ENCODE peak calls at places on chromosomes 1 and 21, in ten cellular contexts. S is Caki2; Y is amniotic epithelial cell; L is nucleus accumbens; U is aorta; D is globus pallidus; Z is adrenal gland; B is OCI-LY7; E is EL; Q is stimulated activated CD4-positive, alpha-beta T cell treated with anti-CD3 and anti-CD28 coated beads, TNF-alpha, amount 100 ng/mL, for 1 hour. M is an unnamed sample.

GRCh38 chr21:39334611-39335010 is 14.3 kb downstream of the HMGN1 start:
- DNase-seq in E (no peak), L (no peak), U (no peak), B (no peak), D (no peak), S (no peak), Z (no peak), Y (no peak), Q (no peak), M (no peak)

GRCh38 chr1:46133181-46133658 is 791 bp upstream of the PIK3R3 start:
- DNase-seq in Z (no peak), B (peak), L (no peak), Q (no peak), U (no peak), S (no peak), E (no peak), Y (no peak), D (no peak), M (no peak)

GRCh38 chr21:34536820-34537219 is 24.8 kb upstream of the KCNE1 start:
- DNase-seq in B (no peak), Z (peak), Q (no peak), U (no peak), S (no peak), D (no peak), Y (peak), L (no peak), E (peak), M (no peak)

GRCh38 chr1:201930803-201931202 is 15.5 kb downstream of the LMOD1 start:
- DNase-seq in Y (no peak), U (no peak), S (no peak), D (no peak), Q (no peak), B (no peak), E (no peak), Z (no peak), L (no peak), M (no peak)

GRCh38 chr1:52238474-52238873 is 96.6 kb downstream of the ZFYVE9 start:
- DNase-seq in B (no peak), E (peak), Z (no peak), L (no peak), S (no peak), Q (no peak), Y (peak), D (no peak), U (no peak), M (no peak)

GRCh38 chr1:202143768-202144509 is 598 bp downstream of the ARL8A start:
- DNase-seq in S (no peak), E (peak), Q (no peak), Y (no peak), Z (peak), B (peak), D (no peak), U (peak), L (peak), M (no peak)

GRCh38 chr1:235047331-235047871 is 81.2 kb downstream of the TOMM20 start:
- DNase-seq in L (no peak), B (peak), D (no peak), Z (no peak), E (no peak), U (peak), Q (no peak), S (no peak), Y (no peak), M (no peak)

GRCh38 chr1:93426183-93426582 is 21.7 kb upstream of the FNBP1L start:
- DNase-seq in Y (no peak), U (no peak), Z (no peak), L (no peak), B (no peak), D (no peak), E (no peak), Q (no peak), S (no peak), M (no peak)

GRCh38 chr1:29713857-29714256 is 477.5 kb downstream of the PTPRU start:
- DNase-seq in Z (no peak), S (no peak), E (no peak), D (no peak), B (no peak), U (no peak), Q (no peak), Y (peak), L (no peak), M (no peak)

GRCh38 chr21:35840197-35840799 is 220.0 kb downstream of the SETD4 start:
- DNase-seq in U (peak), L (no peak), D (peak), Y (peak), Q (no peak), S (peak), B (peak), Z (peak), E (peak), M (peak)

GRCh38 chr1:109789771-109790170 is 26.0 kb upstream of the EPS8L3 start:
- DNase-seq in Q (no peak), Z (no peak), D (no peak), S (no peak), L (no peak), B (no peak), U (no peak), E (no peak), Y (no peak), M (no peak)

GRCh38 chr1:194176212-194176611 is 989.8 kb upstream of the B3GALT2 start:
- DNase-seq in B (no peak), Y (no peak), L (no peak), U (no peak), Z (no peak), S (no peak), D (no peak), E (no peak), Q (no peak), M (no peak)

GRCh38 chr21:46056450-46056903 is 41.4 kb upstream of the COL6A2 start:
- DNase-seq in B (no peak), D (no peak), Q (no peak), Y (peak), L (no peak), S (no peak), Z (peak), U (peak), E (peak), M (peak)

GRCh38 chr1:28123461-28123961 is 35.1 kb upstream of the EYA3 start:
- DNase-seq in D (peak), L (no peak), S (no peak), E (peak), Z (no peak), Q (no peak), Y (peak), B (no peak), U (no peak), M (no peak)

GRCh38 chr1:11134352-11135266 is 34.9 kb upstream of the EXOSC10 start:
- DNase-seq in Q (no peak), U (no peak), Z (peak), Y (no peak), L (no peak), D (no peak), S (peak), E (peak), B (no peak), M (peak)

GRCh38 chr1:19981507-19982312 is 2.3 kb upstream of the PLA2G2A start:
- DNase-seq in S (no peak), Y (peak), U (no peak), D (no peak), B (no peak), Q (no peak), E (no peak), L (no peak), Z (peak), M (no peak)

GRCh38 chr1:235465066-235465465 is 39.2 kb downstream of the B3GALNT2 start:
- DNase-seq in Y (no peak), L (no peak), U (no peak), B (no peak), E (no peak), D (no peak), Z (no peak), S (no peak), Q (no peak), M (no peak)

GRCh38 chr21:37384416-37384815 is 17.8 kb downstream of the DYRK1A start:
- DNase-seq in Q (no peak), Y (no peak), B (no peak), U (no peak), E (no peak), D (no peak), Z (no peak), L (no peak), S (no peak), M (no peak)

M was measured in mucosa of gallbladder.